ENCODE peak calls at places on chromosomes 13 and 19, in ten cellular contexts. One of them, this sample, is unnamed.

GRCh38 chr19:43541920-43542650 is 9.1 kb downstream of the ZNF575 start:
- DNase-seq in upper lobe of right lung: no peak
- DNase-seq in transverse colon: no peak
- DNase-seq in NB4: no peak
- DNase-seq in endothelial cell of umbilical vein: no peak
- DNase-seq in left lung: no peak
- DNase-seq in tibial nerve: no peak
- DNase-seq in BJ: no peak
- DNase-seq in pancreas: no peak
- DNase-seq in cardiac fibroblast: no peak
- DNase-seq in this sample: no peak

GRCh38 chr19:35822579-35822978 is 9.9 kb upstream of the PRODH2 start:
- DNase-seq in endothelial cell of umbilical vein: no peak
- DNase-seq in upper lobe of right lung: no peak
- DNase-seq in tibial nerve: no peak
- DNase-seq in BJ: no peak
- DNase-seq in cardiac fibroblast: no peak
- DNase-seq in transverse colon: no peak
- DNase-seq in NB4: peak; percentile 44
- DNase-seq in pancreas: no peak
- DNase-seq in left lung: no peak
- DNase-seq in this sample: no peak

GRCh38 chr19:39408392-39409206 is 2.0 kb downstream of the ZFP36 start:
- DNase-seq in upper lobe of right lung: no peak
- DNase-seq in NB4: no peak
- DNase-seq in tibial nerve: no peak
- DNase-seq in pancreas: peak; percentile 49
- DNase-seq in endothelial cell of umbilical vein: peak; percentile 32
- DNase-seq in transverse colon: peak; percentile 61
- DNase-seq in BJ: no peak
- DNase-seq in cardiac fibroblast: peak; percentile 78
- DNase-seq in left lung: no peak
- DNase-seq in this sample: peak; percentile 74

GRCh38 chr13:51902776-51903175 is 41.0 kb downstream of the CCDC70 start:
- DNase-seq in endothelial cell of umbilical vein: no peak
- DNase-seq in cardiac fibroblast: no peak
- DNase-seq in left lung: no peak
- DNase-seq in upper lobe of right lung: no peak
- DNase-seq in pancreas: no peak
- DNase-seq in tibial nerve: no peak
- DNase-seq in transverse colon: no peak
- DNase-seq in BJ: no peak
- DNase-seq in NB4: no peak
- DNase-seq in this sample: no peak

GRCh38 chr19:48737360-48737998 is 2.9 kb downstream of the RASIP1 start:
- DNase-seq in tibial nerve: no peak
- DNase-seq in cardiac fibroblast: no peak
- DNase-seq in upper lobe of right lung: no peak
- DNase-seq in endothelial cell of umbilical vein: peak; percentile 41
- DNase-seq in left lung: peak; percentile 47
- DNase-seq in BJ: no peak
- DNase-seq in transverse colon: no peak
- DNase-seq in pancreas: peak; percentile 90
- DNase-seq in NB4: peak; percentile 46
- DNase-seq in this sample: no peak

GRCh38 chr19:35863018-35863417 is 5.4 kb upstream of the APLP1 start:
- DNase-seq in NB4: no peak
- DNase-seq in endothelial cell of umbilical vein: no peak
- DNase-seq in left lung: no peak
- DNase-seq in pancreas: no peak
- DNase-seq in transverse colon: no peak
- DNase-seq in tibial nerve: no peak
- DNase-seq in upper lobe of right lung: no peak
- DNase-seq in BJ: no peak
- DNase-seq in cardiac fibroblast: no peak
- DNase-seq in this sample: no peak

GRCh38 chr19:38399537-38399936 is 3.4 kb upstream of the FAM98C start:
- DNase-seq in BJ: no peak
- DNase-seq in transverse colon: no peak
- DNase-seq in pancreas: no peak
- DNase-seq in NB4: no peak
- DNase-seq in upper lobe of right lung: no peak
- DNase-seq in tibial nerve: no peak
- DNase-seq in left lung: no peak
- DNase-seq in endothelial cell of umbilical vein: no peak
- DNase-seq in cardiac fibroblast: no peak
- DNase-seq in this sample: no peak

GRCh38 chr13:49086711-49087110 is 111.0 kb downstream of the FNDC3A start:
- DNase-seq in tibial nerve: no peak
- DNase-seq in BJ: no peak
- DNase-seq in left lung: no peak
- DNase-seq in upper lobe of right lung: no peak
- DNase-seq in cardiac fibroblast: peak; percentile 62
- DNase-seq in pancreas: no peak
- DNase-seq in transverse colon: no peak
- DNase-seq in endothelial cell of umbilical vein: peak; percentile 70
- DNase-seq in NB4: no peak
- DNase-seq in this sample: peak; percentile 73

GRCh38 chr13:109381546-109382180 is 404.7 kb downstream of the IRS2 start:
- DNase-seq in tibial nerve: no peak
- DNase-seq in NB4: peak; percentile 16
- DNase-seq in BJ: peak; percentile 90
- DNase-seq in endothelial cell of umbilical vein: no peak
- DNase-seq in pancreas: no peak
- DNase-seq in upper lobe of right lung: no peak
- DNase-seq in cardiac fibroblast: peak; percentile 55
- DNase-seq in transverse colon: no peak
- DNase-seq in left lung: no peak
- DNase-seq in this sample: peak; percentile 84

GRCh38 chr13:81872581-81872980 is 1531.7 kb upstream of the SPRY2 start:
- DNase-seq in left lung: no peak
- DNase-seq in BJ: no peak
- DNase-seq in transverse colon: no peak
- DNase-seq in cardiac fibroblast: no peak
- DNase-seq in upper lobe of right lung: no peak
- DNase-seq in tibial nerve: no peak
- DNase-seq in pancreas: no peak
- DNase-seq in endothelial cell of umbilical vein: no peak
- DNase-seq in NB4: peak; percentile 52
- DNase-seq in this sample: no peak

GRCh38 chr13:35720290-35720689 is 243.8 kb upstream of the MAB21L1 start:
- DNase-seq in BJ: no peak
- DNase-seq in tibial nerve: no peak
- DNase-seq in endothelial cell of umbilical vein: no peak
- DNase-seq in cardiac fibroblast: no peak
- DNase-seq in transverse colon: no peak
- DNase-seq in upper lobe of right lung: no peak
- DNase-seq in left lung: no peak
- DNase-seq in NB4: no peak
- DNase-seq in pancreas: no peak
- DNase-seq in this sample: no peak

GRCh38 chr19:31408460-31409124 is 59.4 kb upstream of the TSHZ3 start:
- DNase-seq in pancreas: no peak
- DNase-seq in transverse colon: no peak
- DNase-seq in tibial nerve: no peak
- DNase-seq in NB4: peak; percentile 74
- DNase-seq in cardiac fibroblast: peak; percentile 97
- DNase-seq in BJ: peak; percentile 57
- DNase-seq in upper lobe of right lung: no peak
- DNase-seq in left lung: no peak
- DNase-seq in endothelial cell of umbilical vein: no peak
- DNase-seq in this sample: peak; percentile 89

GRCh38 chr19:49875177-49875576 is 2.0 kb downstream of the AKT1S1 start:
- DNase-seq in transverse colon: no peak
- DNase-seq in tibial nerve: no peak
- DNase-seq in BJ: no peak
- DNase-seq in endothelial cell of umbilical vein: no peak
- DNase-seq in cardiac fibroblast: no peak
- DNase-seq in pancreas: no peak
- DNase-seq in left lung: no peak
- DNase-seq in NB4: no peak
- DNase-seq in upper lobe of right lung: no peak
- DNase-seq in this sample: no peak

GRCh38 chr13:108816381-108816780 is 187.0 kb downstream of the MYO16 start:
- DNase-seq in tibial nerve: no peak
- DNase-seq in endothelial cell of umbilical vein: no peak
- DNase-seq in cardiac fibroblast: peak; percentile 21
- DNase-seq in BJ: no peak
- DNase-seq in transverse colon: no peak
- DNase-seq in upper lobe of right lung: no peak
- DNase-seq in left lung: no peak
- DNase-seq in NB4: peak; percentile 52
- DNase-seq in pancreas: no peak
- DNase-seq in this sample: peak; percentile 83

GRCh38 chr19:10096615-10096963 is 5.9 kb downstream of the ANGPTL6 start:
- DNase-seq in upper lobe of right lung: no peak
- DNase-seq in transverse colon: peak; percentile 39
- DNase-seq in NB4: no peak
- DNase-seq in left lung: no peak
- DNase-seq in tibial nerve: no peak
- DNase-seq in cardiac fibroblast: no peak
- DNase-seq in endothelial cell of umbilical vein: no peak
- DNase-seq in BJ: no peak
- DNase-seq in pancreas: no peak
- DNase-seq in this sample: no peak
- H3K4me3 ChIP-seq in upper lobe of right lung: peak overlapping the region; percentile 59
- H3K4me3 ChIP-seq in transverse colon: peak overlapping the region; percentile 49
- H3K4me3 ChIP-seq in NB4: peak overlapping the region; percentile 48
- H3K4me3 ChIP-seq in left lung: peak overlapping the region; percentile 48
- H3K4me3 ChIP-seq in tibial nerve: peak overlapping the region; percentile 41
- H3K4me3 ChIP-seq in cardiac fibroblast: peak overlapping the region; percentile 50
- H3K4me3 ChIP-seq in endothelial cell of umbilical vein: no peak overlapping the region
- H3K4me3 ChIP-seq in BJ: peak overlapping the region; percentile 54
- H3K4me3 ChIP-seq in pancreas: peak overlapping the region; percentile 56
- H3K4me3 ChIP-seq in this sample: peak overlapping the region; percentile 57

GRCh38 chr19:51407631-51408131 is 9.8 kb downstream of the SIGLEC10 start:
- DNase-seq in BJ: no peak
- DNase-seq in upper lobe of right lung: no peak
- DNase-seq in endothelial cell of umbilical vein: peak; percentile 27
- DNase-seq in pancreas: no peak
- DNase-seq in transverse colon: peak; percentile 37
- DNase-seq in tibial nerve: no peak
- DNase-seq in cardiac fibroblast: peak; percentile 44
- DNase-seq in left lung: no peak
- DNase-seq in NB4: peak; percentile 83
- DNase-seq in this sample: peak; percentile 13
- TF ChIP-seq CTCF in BJ: peak; percentile 41
- TF ChIP-seq CTCF in upper lobe of right lung: peak; percentile 43
- TF ChIP-seq CTCF in endothelial cell of umbilical vein: peak; percentile 38
- TF ChIP-seq CTCF in pancreas: no peak
- TF ChIP-seq CTCF in transverse colon: peak; percentile 47
- TF ChIP-seq CTCF in tibial nerve: peak; percentile 41
- TF ChIP-seq CTCF in cardiac fibroblast: peak; percentile 66
- TF ChIP-seq CTCF in left lung: no peak
- TF ChIP-seq CTCF in NB4: no peak
- TF ChIP-seq CTCF in this sample: peak; percentile 42

GRCh38 chr13:41017744-41018582 is 1.2 kb downstream of the ELF1 start:
- DNase-seq in left lung: no peak
- DNase-seq in pancreas: no peak
- DNase-seq in endothelial cell of umbilical vein: peak; percentile 17
- DNase-seq in transverse colon: no peak
- DNase-seq in tibial nerve: no peak
- DNase-seq in upper lobe of right lung: no peak
- DNase-seq in NB4: peak; percentile 47
- DNase-seq in BJ: no peak
- DNase-seq in cardiac fibroblast: no peak
- DNase-seq in this sample: no peak
- H3K4me3 ChIP-seq in left lung: peak overlapping the region; percentile 44
- H3K4me3 ChIP-seq in pancreas: peak overlapping the region; percentile 41
- H3K4me3 ChIP-seq in endothelial cell of umbilical vein: peak overlapping the region; percentile 91
- H3K4me3 ChIP-seq in transverse colon: peak overlapping the region; percentile 52
- H3K4me3 ChIP-seq in tibial nerve: no peak overlapping the region
- H3K4me3 ChIP-seq in upper lobe of right lung: peak overlapping the region; percentile 47
- H3K4me3 ChIP-seq in NB4: peak overlapping the region; percentile 92
- H3K4me3 ChIP-seq in BJ: no peak overlapping the region
- H3K4me3 ChIP-seq in cardiac fibroblast: no peak overlapping the region
- H3K4me3 ChIP-seq in this sample: no peak overlapping the region

GRCh38 chr13:24742294-24742693 is 21.7 kb upstream of the RNF17 start:
- DNase-seq in endothelial cell of umbilical vein: no peak
- DNase-seq in NB4: no peak
- DNase-seq in BJ: no peak
- DNase-seq in pancreas: no peak
- DNase-seq in tibial nerve: no peak
- DNase-seq in left lung: no peak
- DNase-seq in cardiac fibroblast: peak; percentile 46
- DNase-seq in upper lobe of right lung: no peak
- DNase-seq in transverse colon: no peak
- DNase-seq in this sample: no peak

GRCh38 chr13:24741791-24742190 is 22.2 kb upstream of the RNF17 start:
- DNase-seq in NB4: no peak
- DNase-seq in BJ: no peak
- DNase-seq in endothelial cell of umbilical vein: no peak
- DNase-seq in pancreas: no peak
- DNase-seq in left lung: no peak
- DNase-seq in cardiac fibroblast: no peak
- DNase-seq in tibial nerve: no peak
- DNase-seq in upper lobe of right lung: no peak
- DNase-seq in transverse colon: no peak
- DNase-seq in this sample: no peak

GRCh38 chr13:24740014-24740890 is 23.7 kb upstream of the RNF17 start:
- DNase-seq in pancreas: no peak
- DNase-seq in BJ: no peak
- DNase-seq in upper lobe of right lung: no peak
- DNase-seq in NB4: no peak
- DNase-seq in cardiac fibroblast: no peak
- DNase-seq in transverse colon: no peak
- DNase-seq in endothelial cell of umbilical vein: no peak
- DNase-seq in left lung: no peak
- DNase-seq in tibial nerve: no peak
- DNase-seq in this sample: no peak

GRCh38 chr13:24742986-24743385 is 21.0 kb upstream of the RNF17 start:
- DNase-seq in left lung: no peak
- DNase-seq in NB4: no peak
- DNase-seq in pancreas: no peak
- DNase-seq in upper lobe of right lung: no peak
- DNase-seq in tibial nerve: no peak
- DNase-seq in BJ: no peak
- DNase-seq in cardiac fibroblast: no peak
- DNase-seq in endothelial cell of umbilical vein: no peak
- DNase-seq in transverse colon: no peak
- DNase-seq in this sample: no peak

DNA sequence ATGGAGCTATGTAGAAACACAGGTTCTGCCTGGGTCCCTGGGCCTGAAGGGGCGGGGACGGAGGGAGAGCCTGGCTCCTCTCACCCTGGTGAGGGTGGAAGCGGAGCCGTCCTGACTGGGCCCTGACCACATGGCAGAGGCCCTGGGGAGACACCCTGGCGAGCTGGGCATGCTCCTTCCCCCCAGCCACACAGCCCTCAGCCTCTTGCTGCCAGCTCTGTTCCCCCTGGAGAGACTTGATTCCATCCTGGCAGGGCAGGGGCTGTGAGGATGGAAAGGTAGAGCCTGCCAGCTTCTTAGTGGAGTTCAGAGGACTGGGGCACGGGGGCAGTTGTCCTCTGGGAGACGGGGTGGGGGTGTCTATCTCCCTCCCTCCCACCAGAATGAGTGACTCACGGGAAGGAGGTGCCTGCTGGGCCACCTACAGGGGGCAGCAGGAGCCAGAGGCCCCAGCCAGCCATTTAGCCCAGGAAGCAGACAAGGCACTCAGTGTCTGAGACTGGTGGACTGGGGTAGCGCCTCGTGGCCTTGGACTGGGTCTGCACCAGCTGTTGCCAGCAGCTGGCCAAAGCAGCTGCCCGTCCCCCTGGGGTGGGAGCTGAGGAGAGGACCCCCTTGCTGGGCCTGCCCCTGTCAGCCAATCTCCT is 22.8 kb upstream of the RNF17 start:
- DNase-seq in BJ: no peak
- DNase-seq in NB4: peak; percentile 56
- DNase-seq in left lung: no peak
- DNase-seq in upper lobe of right lung: no peak
- DNase-seq in transverse colon: no peak
- DNase-seq in cardiac fibroblast: no peak
- DNase-seq in tibial nerve: no peak
- DNase-seq in endothelial cell of umbilical vein: no peak
- DNase-seq in pancreas: no peak
- DNase-seq in this sample: no peak
- TF ChIP-seq CTCF in BJ: peak; percentile 23
- TF ChIP-seq CTCF in NB4: peak; percentile 62
- TF ChIP-seq CTCF in left lung: no peak
- TF ChIP-seq CTCF in upper lobe of right lung: peak; percentile 25
- TF ChIP-seq CTCF in transverse colon: no peak
- TF ChIP-seq CTCF in cardiac fibroblast: peak; percentile 4
- TF ChIP-seq CTCF in tibial nerve: no peak
- TF ChIP-seq CTCF in endothelial cell of umbilical vein: peak; percentile 33
- TF ChIP-seq CTCF in pancreas: no peak
- TF ChIP-seq CTCF in this sample: peak; percentile 34

This sample was measured in fibroblast of villous mesenchyme.